ENCODE peak calls at places on chromosomes 3 and 15, in six cellular contexts. One of them, this sample, is unnamed.

GRCh38 chr3:41202075-41202833 is 2.9 kb downstream of the CTNNB1 start:
- DNase-seq in endothelial cell of umbilical vein: peak
- DNase-seq in K562: no peak
- DNase-seq in HepG2: peak
- DNase-seq in GM12878: no peak
- DNase-seq in A549: no peak
- DNase-seq in this sample: no peak

GRCh38 chr15:89396723-89397652 is 62.4 kb upstream of the POLG start:
- DNase-seq in endothelial cell of umbilical vein: no peak
- DNase-seq in K562: no peak
- DNase-seq in HepG2: no peak
- DNase-seq in GM12878: no peak
- DNase-seq in A549: no peak
- DNase-seq in this sample: peak

GRCh38 chr3:193983846-193984245 is 152.1 kb upstream of the HES1 start:
- DNase-seq in endothelial cell of umbilical vein: no peak
- DNase-seq in K562: no peak
- DNase-seq in HepG2: no peak
- DNase-seq in GM12878: no peak
- DNase-seq in A549: no peak
- DNase-seq in this sample: no peak

GRCh38 chr15:38598749-38599148 is 34.1 kb upstream of the RASGRP1 start:
- DNase-seq in endothelial cell of umbilical vein: no peak
- DNase-seq in K562: no peak
- DNase-seq in HepG2: no peak
- DNase-seq in GM12878: no peak
- DNase-seq in A549: no peak
- DNase-seq in this sample: no peak

GRCh38 chr15:65066001-65066634 is 1.7 kb downstream of the RASL12 start:
- DNase-seq in endothelial cell of umbilical vein: no peak
- DNase-seq in K562: no peak
- DNase-seq in HepG2: no peak
- DNase-seq in GM12878: no peak
- DNase-seq in A549: no peak
- DNase-seq in this sample: no peak

GRCh38 chr3:170483485-170484262 is 65.0 kb downstream of the CLDN11 start:
- DNase-seq in endothelial cell of umbilical vein: no peak
- DNase-seq in K562: peak
- DNase-seq in HepG2: peak
- DNase-seq in GM12878: no peak
- DNase-seq in A549: no peak
- DNase-seq in this sample: peak

GRCh38 chr3:124035463-124036121 is 43.7 kb upstream of the ROPN1 start:
- DNase-seq in endothelial cell of umbilical vein: no peak
- DNase-seq in K562: no peak
- DNase-seq in HepG2: no peak
- DNase-seq in GM12878: no peak
- DNase-seq in A549: no peak
- DNase-seq in this sample: no peak

GRCh38 chr3:112109313-112109712 is 23.1 kb downstream of the C3orf52 start:
- DNase-seq in endothelial cell of umbilical vein: no peak
- DNase-seq in K562: no peak
- DNase-seq in HepG2: peak
- DNase-seq in GM12878: no peak
- DNase-seq in A549: no peak
- DNase-seq in this sample: no peak

GRCh38 chr3:176147251-176147650 is 1050.0 kb downstream of the TBL1XR1 start:
- DNase-seq in endothelial cell of umbilical vein: no peak
- DNase-seq in K562: no peak
- DNase-seq in HepG2: peak
- DNase-seq in GM12878: no peak
- DNase-seq in A549: no peak
- DNase-seq in this sample: no peak

GRCh38 chr3:62601238-62601856 is 228.0 kb upstream of the FEZF2 start:
- DNase-seq in endothelial cell of umbilical vein: peak
- DNase-seq in K562: no peak
- DNase-seq in HepG2: no peak
- DNase-seq in GM12878: no peak
- DNase-seq in A549: no peak
- DNase-seq in this sample: no peak

GRCh38 chr3:171198781-171199472 is 172.4 kb upstream of the SLC2A2 start:
- DNase-seq in endothelial cell of umbilical vein: no peak
- DNase-seq in K562: no peak
- DNase-seq in HepG2: no peak
- DNase-seq in GM12878: no peak
- DNase-seq in A549: no peak
- DNase-seq in this sample: peak

GRCh38 chr15:40633178-40633577 is 39.1 kb downstream of the KNL1 start:
- DNase-seq in endothelial cell of umbilical vein: no peak
- DNase-seq in K562: no peak
- DNase-seq in HepG2: peak
- DNase-seq in GM12878: no peak
- DNase-seq in A549: peak
- DNase-seq in this sample: no peak
- TF ChIP-seq MYC in endothelial cell of umbilical vein: no peak
- TF ChIP-seq MYC in K562: no peak
- TF ChIP-seq MYC in HepG2: no peak
- TF ChIP-seq MYC in GM12878: no peak
- TF ChIP-seq MYC in A549: no peak
- TF ChIP-seq MYC in this sample: no peak

GRCh38 chr3:125437631-125438435 is 62.7 kb upstream of the ZNF148 start:
- DNase-seq in endothelial cell of umbilical vein: peak
- DNase-seq in K562: peak
- DNase-seq in HepG2: peak
- DNase-seq in GM12878: no peak
- DNase-seq in A549: peak
- DNase-seq in this sample: peak
- TF ChIP-seq MYC in endothelial cell of umbilical vein: no peak
- TF ChIP-seq MYC in K562: no peak
- TF ChIP-seq MYC in HepG2: no peak
- TF ChIP-seq MYC in GM12878: no peak
- TF ChIP-seq MYC in A549: no peak
- TF ChIP-seq MYC in this sample: no peak

DNA sequence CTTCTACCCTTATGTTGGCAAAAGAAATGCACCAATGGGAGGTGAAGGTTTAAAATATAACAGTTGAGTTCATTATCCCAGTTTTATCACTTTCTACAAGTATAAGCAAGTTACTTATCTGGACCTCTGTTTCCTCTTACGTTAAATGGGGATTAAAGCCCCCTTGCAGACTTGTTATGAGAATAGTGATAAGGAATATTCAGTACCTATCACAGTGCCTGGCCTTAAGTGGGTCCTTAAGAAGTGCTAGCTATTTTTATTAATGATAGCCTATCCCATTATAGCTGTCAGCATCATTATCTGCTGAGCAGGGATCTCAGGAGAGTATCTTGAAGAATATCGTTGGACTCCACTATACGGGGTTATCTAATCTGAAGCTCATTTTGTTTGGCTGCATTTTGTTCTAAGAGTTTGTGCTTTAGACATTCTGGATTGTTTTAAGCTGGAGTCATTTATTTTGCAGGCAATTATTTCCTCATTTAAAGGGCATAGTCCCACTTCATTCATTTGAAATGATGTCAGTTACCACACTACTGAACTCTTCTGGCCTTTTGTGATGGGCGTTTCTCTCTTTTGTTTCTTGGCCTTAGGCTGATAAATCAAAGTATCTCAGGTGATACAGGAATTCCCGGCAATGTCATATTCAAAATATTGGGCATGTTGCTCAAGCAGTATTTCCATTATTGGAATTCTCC is 28.9 kb downstream of the RAB8B start:
- DNase-seq in endothelial cell of umbilical vein: no peak
- DNase-seq in K562: no peak
- DNase-seq in HepG2: peak
- DNase-seq in GM12878: no peak
- DNase-seq in A549: peak
- DNase-seq in this sample: no peak
- TF ChIP-seq MYC in endothelial cell of umbilical vein: no peak
- TF ChIP-seq MYC in K562: no peak
- TF ChIP-seq MYC in HepG2: no peak
- TF ChIP-seq MYC in GM12878: no peak
- TF ChIP-seq MYC in A549: no peak
- TF ChIP-seq MYC in this sample: no peak

GRCh38 chr3:143601738-143602480 is 246.4 kb downstream of the SLC9A9 start:
- DNase-seq in endothelial cell of umbilical vein: peak
- DNase-seq in K562: no peak
- DNase-seq in HepG2: no peak
- DNase-seq in GM12878: no peak
- DNase-seq in A549: no peak
- DNase-seq in this sample: no peak
- TF ChIP-seq MYC in endothelial cell of umbilical vein: no peak
- TF ChIP-seq MYC in K562: no peak
- TF ChIP-seq MYC in HepG2: no peak
- TF ChIP-seq MYC in GM12878: no peak
- TF ChIP-seq MYC in A549: no peak
- TF ChIP-seq MYC in this sample: no peak

GRCh38 chr15:42549052-42549491 is 434 bp downstream of the HAUS2 start:
- DNase-seq in endothelial cell of umbilical vein: no peak
- DNase-seq in K562: no peak
- DNase-seq in HepG2: peak
- DNase-seq in GM12878: no peak
- DNase-seq in A549: peak
- DNase-seq in this sample: peak
- TF ChIP-seq MYC in endothelial cell of umbilical vein: no peak
- TF ChIP-seq MYC in K562: no peak
- TF ChIP-seq MYC in HepG2: no peak
- TF ChIP-seq MYC in GM12878: no peak
- TF ChIP-seq MYC in A549: no peak
- TF ChIP-seq MYC in this sample: no peak

GRCh38 chr3:19348929-19349564 is 200.7 kb downstream of the KCNH8 start:
- DNase-seq in endothelial cell of umbilical vein: no peak
- DNase-seq in K562: peak
- DNase-seq in HepG2: peak
- DNase-seq in GM12878: no peak
- DNase-seq in A549: peak
- DNase-seq in this sample: peak
- TF ChIP-seq MYC in endothelial cell of umbilical vein: no peak
- TF ChIP-seq MYC in K562: no peak
- TF ChIP-seq MYC in HepG2: no peak
- TF ChIP-seq MYC in GM12878: no peak
- TF ChIP-seq MYC in A549: no peak
- TF ChIP-seq MYC in this sample: no peak

GRCh38 chr15:83515171-83515570 is 68.0 kb downstream of the SH3GL3 start:
- DNase-seq in endothelial cell of umbilical vein: no peak
- DNase-seq in K562: no peak
- DNase-seq in HepG2: no peak
- DNase-seq in GM12878: no peak
- DNase-seq in A549: no peak
- DNase-seq in this sample: no peak
- TF ChIP-seq MYC in endothelial cell of umbilical vein: no peak
- TF ChIP-seq MYC in K562: no peak
- TF ChIP-seq MYC in HepG2: no peak
- TF ChIP-seq MYC in GM12878: no peak
- TF ChIP-seq MYC in A549: no peak
- TF ChIP-seq MYC in this sample: no peak

GRCh38 chr3:127786358-127787070 is 35.8 kb downstream of the MGLL start:
- DNase-seq in endothelial cell of umbilical vein: no peak
- DNase-seq in K562: no peak
- DNase-seq in HepG2: no peak
- DNase-seq in GM12878: no peak
- DNase-seq in A549: no peak
- DNase-seq in this sample: no peak
- TF ChIP-seq MYC in endothelial cell of umbilical vein: no peak
- TF ChIP-seq MYC in K562: no peak
- TF ChIP-seq MYC in HepG2: no peak
- TF ChIP-seq MYC in GM12878: no peak
- TF ChIP-seq MYC in A549: no peak
- TF ChIP-seq MYC in this sample: no peak

GRCh38 chr3:76051145-76051544 is 265.8 kb upstream of the ZNF717 start:
- DNase-seq in endothelial cell of umbilical vein: no peak
- DNase-seq in K562: no peak
- DNase-seq in HepG2: no peak
- DNase-seq in GM12878: no peak
- DNase-seq in A549: no peak
- DNase-seq in this sample: no peak
- TF ChIP-seq MYC in endothelial cell of umbilical vein: no peak
- TF ChIP-seq MYC in K562: no peak
- TF ChIP-seq MYC in HepG2: no peak
- TF ChIP-seq MYC in GM12878: no peak
- TF ChIP-seq MYC in A549: no peak
- TF ChIP-seq MYC in this sample: no peak

GRCh38 chr15:80988148-80988796 is 1.3 kb downstream of the MESD start:
- DNase-seq in endothelial cell of umbilical vein: no peak
- DNase-seq in K562: no peak
- DNase-seq in HepG2: no peak
- DNase-seq in GM12878: no peak
- DNase-seq in A549: no peak
- DNase-seq in this sample: no peak

GRCh38 chr15:80984856-80985255 is 4.8 kb downstream of the MESD start:
- DNase-seq in endothelial cell of umbilical vein: no peak
- DNase-seq in K562: no peak
- DNase-seq in HepG2: no peak
- DNase-seq in GM12878: no peak
- DNase-seq in A549: no peak
- DNase-seq in this sample: peak

GRCh38 chr15:80985976-80986375 is 3.6 kb downstream of the MESD start:
- DNase-seq in endothelial cell of umbilical vein: no peak
- DNase-seq in K562: no peak
- DNase-seq in HepG2: no peak
- DNase-seq in GM12878: no peak
- DNase-seq in A549: no peak
- DNase-seq in this sample: no peak

GRCh38 chr15:80989110-80989517 is 505 bp downstream of the MESD start:
- DNase-seq in endothelial cell of umbilical vein: no peak
- DNase-seq in K562: peak
- DNase-seq in HepG2: no peak
- DNase-seq in GM12878: no peak
- DNase-seq in A549: no peak
- DNase-seq in this sample: peak

GRCh38 chr15:80986487-80986886 is 3.1 kb downstream of the MESD start:
- DNase-seq in endothelial cell of umbilical vein: no peak
- DNase-seq in K562: no peak
- DNase-seq in HepG2: no peak
- DNase-seq in GM12878: no peak
- DNase-seq in A549: no peak
- DNase-seq in this sample: no peak
- TF ChIP-seq MYC in endothelial cell of umbilical vein: no peak
- TF ChIP-seq MYC in K562: no peak
- TF ChIP-seq MYC in HepG2: no peak
- TF ChIP-seq MYC in GM12878: no peak
- TF ChIP-seq MYC in A549: no peak
- TF ChIP-seq MYC in this sample: no peak

This sample was measured in NB4.